ENCODE peak calls at places on chromosomes 4 and X, in five cellular contexts. One of them, this sample, is unnamed.

GRCh38 chr4:128776794-128777216 is 32.7 kb upstream of the JADE1 start:
- DNase-seq in HuH-7: no peak
- DNase-seq in RPMI8226: peak
- DNase-seq in suprapubic skin: no peak
- DNase-seq in NB4: no peak
- DNase-seq in this sample: peak

GRCh38 chr4:173626277-173626676 is 96.2 kb upstream of the HAND2 start:
- DNase-seq in HuH-7: no peak
- DNase-seq in RPMI8226: no peak
- DNase-seq in suprapubic skin: no peak
- DNase-seq in NB4: no peak
- DNase-seq in this sample: no peak

GRCh38 chr4:15873117-15873516 is 65.4 kb downstream of the FGFBP1 start:
- DNase-seq in HuH-7: no peak
- DNase-seq in RPMI8226: no peak
- DNase-seq in suprapubic skin: no peak
- DNase-seq in NB4: no peak
- DNase-seq in this sample: no peak

GRCh38 chrX:101206471-101206870 is 13.1 kb upstream of the DRP2 start:
- DNase-seq in HuH-7: peak
- DNase-seq in RPMI8226: peak
- DNase-seq in suprapubic skin: no peak
- DNase-seq in NB4: peak
- DNase-seq in this sample: no peak

GRCh38 chr4:183658362-183659028 is 490 bp downstream of the RWDD4 start:
- DNase-seq in HuH-7: no peak
- DNase-seq in RPMI8226: peak
- DNase-seq in suprapubic skin: peak
- DNase-seq in NB4: peak
- DNase-seq in this sample: no peak

GRCh38 chr4:2793920-2794706 is 1.2 kb downstream of the SH3BP2 start:
- DNase-seq in HuH-7: peak
- DNase-seq in RPMI8226: no peak
- DNase-seq in suprapubic skin: peak
- DNase-seq in NB4: peak
- DNase-seq in this sample: peak

GRCh38 chr4:188254211-188254610 is 115.0 kb downstream of the TRIML1 start:
- DNase-seq in HuH-7: no peak
- DNase-seq in RPMI8226: no peak
- DNase-seq in suprapubic skin: no peak
- DNase-seq in NB4: no peak
- DNase-seq in this sample: no peak

GRCh38 chr4:130478406-130478805 is 1382.5 kb downstream of the C4orf33 start:
- DNase-seq in HuH-7: no peak
- DNase-seq in RPMI8226: no peak
- DNase-seq in suprapubic skin: no peak
- DNase-seq in NB4: peak
- DNase-seq in this sample: no peak